ENCODE peak calls at places on chromosomes 11 and 22, in five cellular contexts. K is A549, E is HFFc6, V is GM10248, O is ovary. L is an unnamed sample.

GRCh38 chr11:71213696-71214552 is 38.5 kb downstream of the SHANK2 start:
- DNase-seq in V (no peak), O (no peak), E (no peak), K (no peak), L (no peak)

GRCh38 chr11:73325036-73325981 is 17.2 kb downstream of the ARHGEF17 start:
- DNase-seq in O (no peak), V (peak; percentile 88), E (peak; percentile 71), K (no peak), L (peak; percentile 91)

GRCh38 chr22:30928401-30928800 is 40.2 kb downstream of the MORC2 start:
- DNase-seq in K (no peak), E (no peak), V (no peak), O (no peak), L (no peak)

GRCh38 chr11:128691802-128692749 is 1.8 kb upstream of the FLI1 start:
- DNase-seq in O (no peak), V (peak; percentile 27), E (no peak), K (no peak), L (peak; percentile 50)

GRCh38 chr11:5624489-5625278 is at the start of gene TRIM34:
- DNase-seq in O (peak; percentile 54), K (peak; percentile 45), E (peak; percentile 70), V (peak; percentile 88), L (peak; percentile 85)

GRCh38 chr11:78685156-78685555 is 110.5 kb upstream of the NARS2 start:
- DNase-seq in K (no peak), V (no peak), E (no peak), O (no peak), L (no peak)

GRCh38 chr11:70934999-70935768 is 317.2 kb downstream of the SHANK2 start:
- DNase-seq in E (no peak), K (no peak), O (no peak), V (no peak), L (no peak)

GRCh38 chr22:27880778-27881394 is 38.2 kb downstream of the PITPNB start:
- DNase-seq in K (peak; percentile 52), O (no peak), V (peak; percentile 23), E (peak; percentile 76), L (peak; percentile 22)

GRCh38 chr11:78802058-78802633 is 227.5 kb upstream of the NARS2 start:
- DNase-seq in V (no peak), K (no peak), O (no peak), E (no peak), L (no peak)

GRCh38 chr11:77094841-77095365 is 7.7 kb upstream of the OMP start:
- DNase-seq in K (no peak), V (no peak), E (no peak), O (no peak), L (no peak)

GRCh38 chr22:25765016-25765367 is 23.0 kb downstream of the MYO18B start:
- DNase-seq in O (no peak), K (no peak), E (no peak), V (no peak), L (no peak)

GRCh38 chr22:28716686-28717085 is 24.9 kb downstream of the CHEK2 start:
- DNase-seq in E (no peak), O (no peak), V (no peak), K (no peak), L (no peak)

GRCh38 chr11:60563553-60564235 is 48.5 kb downstream of the MS4A13 start:
- DNase-seq in E (no peak), O (no peak), V (no peak), K (peak; percentile 10), L (no peak)

GRCh38 chr11:12606597-12606996 is 67.6 kb upstream of the TEAD1 start:
- DNase-seq in E (peak; percentile 81), K (no peak), O (no peak), V (no peak), L (no peak)

GRCh38 chr11:131425285-131425684 is 54.9 kb downstream of the NTM start:
- DNase-seq in K (no peak), V (no peak), O (no peak), E (no peak), L (no peak)

GRCh38 chr11:63978551-63979235 is 4.3 kb downstream of the COX8A start:
- DNase-seq in K (no peak), O (no peak), V (no peak), E (no peak), L (no peak)

GRCh38 chr11:118224512-118225180 is at the start of gene JAML:
- DNase-seq in E (no peak), V (peak; percentile 38), O (no peak), K (no peak), L (peak; percentile 20)

GRCh38 chr22:50320116-50320515 is 6.7 kb downstream of the DENND6B start:
- DNase-seq in V (peak; percentile 13), K (no peak), O (no peak), E (no peak), L (no peak)

GRCh38 chr11:122681070-122681469 is 25.5 kb downstream of the UBASH3B start:
- DNase-seq in O (no peak), V (no peak), K (no peak), E (no peak), L (no peak)
- TF ChIP-seq CTCF in O (no peak), V (no peak), K (no peak), E (no peak), L (no peak)

GRCh38 chr22:46985507-46985882 is 223.0 kb downstream of the TBC1D22A start:
- DNase-seq in K (no peak), V (no peak), E (no peak), O (no peak), L (no peak)
- TF ChIP-seq CTCF in K (no peak), V (no peak), E (peak; percentile 24), O (no peak), L (no peak)

DNA sequence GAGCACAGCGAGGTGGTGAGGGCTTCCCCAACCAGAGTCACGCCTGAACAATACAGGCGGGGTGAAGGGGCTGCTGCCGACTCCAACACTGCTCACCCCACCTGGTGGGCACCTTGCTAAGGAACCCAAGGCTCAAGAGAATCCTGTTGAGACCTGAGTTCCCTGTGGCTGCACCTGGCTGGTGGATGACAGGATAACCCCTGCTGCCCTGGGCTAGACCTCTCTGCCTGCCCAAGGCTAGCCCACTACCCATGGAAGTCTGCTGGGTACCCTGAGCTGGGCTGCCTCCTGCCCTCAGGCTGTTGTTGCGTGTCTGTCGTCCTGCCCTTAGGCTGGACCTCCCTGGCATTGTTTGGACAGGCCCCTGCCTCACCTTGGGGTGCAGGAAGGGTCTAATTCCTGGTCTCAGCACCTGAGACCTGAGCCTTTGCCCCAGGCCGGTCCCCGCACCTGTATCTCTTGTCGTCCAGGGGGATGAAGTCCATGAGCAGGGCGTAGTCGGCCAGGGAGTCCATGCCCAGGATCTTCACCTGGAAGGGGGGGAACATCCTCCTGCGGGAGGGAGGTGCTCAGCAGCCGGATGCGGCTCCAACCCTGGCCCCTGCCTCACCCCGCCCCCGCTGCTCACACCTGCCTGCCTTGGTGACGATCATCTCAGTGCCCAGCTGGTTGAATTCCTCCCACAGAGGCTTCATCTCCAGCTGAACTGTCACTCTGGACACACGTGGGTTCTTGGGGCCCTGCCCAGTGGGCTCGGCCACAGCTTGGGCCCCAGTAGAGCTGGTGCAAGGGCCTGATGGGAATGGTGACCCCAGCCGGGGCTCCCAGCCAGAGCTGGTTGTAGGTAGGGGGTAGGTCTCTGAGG is 4.9 kb upstream of the NUDT8 start:
- DNase-seq in O (no peak), V (no peak), E (no peak), K (no peak), L (no peak)
- TF ChIP-seq CTCF in O (no peak), V (no peak), E (no peak), K (no peak), L (no peak)

GRCh38 chr11:17406818-17407149 is 18.3 kb upstream of the KCNJ11 start:
- DNase-seq in O (no peak), E (no peak), V (no peak), K (no peak), L (no peak)

GRCh38 chr11:17403977-17404759 is 15.7 kb upstream of the KCNJ11 start:
- DNase-seq in O (no peak), K (no peak), V (no peak), E (no peak), L (no peak)

GRCh38 chr11:17406082-17406817 is 17.8 kb upstream of the KCNJ11 start:
- DNase-seq in O (no peak), V (no peak), K (no peak), E (no peak), L (no peak)

GRCh38 chr11:17407575-17407974 is 19.1 kb upstream of the KCNJ11 start:
- DNase-seq in E (no peak), V (no peak), K (no peak), O (no peak), L (no peak)

GRCh38 chr11:17405232-17406005 is 17.0 kb upstream of the KCNJ11 start:
- DNase-seq in K (peak; percentile 64), E (peak; percentile 20), V (no peak), O (no peak), L (no peak)
- TF ChIP-seq CTCF in K (peak; percentile 26), E (no peak), V (no peak), O (no peak), L (no peak)

GRCh38 chr11:65782816-65783228 is 2.0 kb upstream of the AP5B1 start:
- DNase-seq in E (no peak), V (no peak), K (no peak), O (no peak), L (no peak)

GRCh38 chr11:65787649-65788622 is 1.1 kb downstream of the OVOL1 start:
- DNase-seq in K (no peak), O (no peak), E (no peak), V (no peak), L (peak; percentile 70)

GRCh38 chr11:65786786-65787636 is at the start of gene OVOL1:
- DNase-seq in V (peak; percentile 35), E (no peak), K (no peak), O (no peak), L (peak; percentile 72)

GRCh38 chr11:65786008-65786785 is 666 bp upstream of the OVOL1 start:
- DNase-seq in E (no peak), O (no peak), V (peak; percentile 33), K (no peak), L (no peak)

DNA sequence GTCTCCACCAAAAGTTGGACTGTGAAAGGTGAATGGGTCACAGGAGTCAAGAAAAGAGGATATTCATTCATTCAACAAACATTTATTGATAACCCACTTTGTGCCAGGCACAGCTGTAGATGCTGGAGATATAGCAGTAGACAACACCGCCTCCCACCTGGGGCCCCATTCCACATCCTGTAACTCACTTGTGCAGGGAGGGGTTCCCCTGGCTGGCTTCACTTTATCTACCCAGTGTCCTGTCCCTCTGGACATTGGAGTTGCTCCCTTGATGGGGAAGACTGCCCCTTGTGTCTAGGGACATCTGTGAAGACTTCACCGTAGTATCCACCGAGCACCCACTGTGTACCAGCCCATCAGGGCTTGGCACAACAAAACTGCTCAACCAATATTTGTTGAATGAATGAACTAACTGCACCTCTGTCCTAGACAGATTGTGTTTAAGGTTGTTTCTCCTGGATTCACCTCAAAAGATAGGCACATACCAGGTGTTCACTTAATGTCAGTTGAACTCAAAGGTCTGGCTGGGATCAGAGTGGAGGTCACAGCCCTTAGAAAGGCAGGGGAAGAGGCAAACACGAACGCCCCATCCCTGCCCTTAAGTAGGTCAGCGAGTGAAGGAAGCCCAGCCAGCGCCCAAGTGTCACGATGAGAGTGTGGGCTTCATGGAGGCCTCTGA is 1.4 kb upstream of the OVOL1 start:
- DNase-seq in E (no peak), K (no peak), O (no peak), V (no peak), L (no peak)
- TF ChIP-seq CTCF in E (no peak), K (no peak), O (no peak), V (no peak), L (no peak)